ENCODE peak calls at places on chromosomes 16 and 17, in eight cellular contexts. K, H, D, T, E, C, X and U are unnamed samples.

GRCh38 chr16:5323742-5324141 is 226.1 kb upstream of the EEF2KMT start:
- DNase-seq in K (no peak), H (no peak), D (no peak), T (no peak), E (no peak), C (no peak), X (no peak), U (no peak)

GRCh38 chr17:44006581-44007345 is 2.3 kb downstream of the NAGS start:
- DNase-seq in K (peak), H (peak), D (peak), T (peak), E (peak), C (peak), X (peak), U (peak)

GRCh38 chr16:88527186-88527936 is 42.8 kb upstream of the ZC3H18 start:
- DNase-seq in K (peak), H (peak), D (peak), T (peak), E (peak), C (peak), X (peak), U (peak)

GRCh38 chr17:1053661-1054360 is 56.9 kb downstream of the TIMM22 start:
- DNase-seq in K (no peak), H (no peak), D (no peak), T (no peak), E (no peak), C (no peak), X (peak), U (peak)

GRCh38 chr16:117381-118365 is 20.8 kb downstream of the NPRL3 start:
- DNase-seq in K (peak), H (peak), D (peak), T (peak), E (peak), C (no peak), X (peak), U (peak)

GRCh38 chr16:397736-398332 is 835 bp downstream of the NME4 start:
- DNase-seq in K (peak), H (peak), D (peak), T (peak), E (peak), C (no peak), X (peak), U (peak)

GRCh38 chr17:10756604-10757003 is 26.8 kb upstream of the TMEM220 start:
- DNase-seq in K (no peak), H (no peak), D (no peak), T (no peak), E (no peak), C (no peak), X (no peak), U (no peak)

GRCh38 chr16:88543230-88543813 is 26.9 kb upstream of the ZC3H18 start:
- DNase-seq in K (no peak), H (no peak), D (no peak), T (no peak), E (no peak), C (no peak), X (no peak), U (no peak)

GRCh38 chr17:64183815-64184397 is 54.0 kb upstream of the ERN1 start:
- DNase-seq in K (no peak), H (no peak), D (no peak), T (peak), E (peak), C (no peak), X (no peak), U (no peak)

GRCh38 chr17:50396261-50397110 is 837 bp downstream of the LRRC59 start:
- DNase-seq in K (peak), H (peak), D (no peak), T (peak), E (peak), C (no peak), X (peak), U (peak)

GRCh38 chr16:28937222-28937876 is 5.6 kb downstream of the CD19 start:
- DNase-seq in K (no peak), H (no peak), D (no peak), T (no peak), E (no peak), C (no peak), X (peak), U (no peak)
- H3K27ac ChIP-seq in K (no peak), H (no peak), D (no peak), T (no peak), E (no peak), C (no peak), X (no peak), U (no peak)

GRCh38 chr16:57648125-57648524 is 19.7 kb downstream of the ADGRG1 start:
- DNase-seq in K (no peak), H (no peak), D (no peak), T (no peak), E (no peak), C (no peak), X (no peak), U (no peak)
- H3K27ac ChIP-seq in K (peak), H (peak), D (peak), T (no peak), E (no peak), C (no peak), X (no peak), U (peak)

GRCh38 chr17:2215616-2216364 is 87.8 kb downstream of the SMG6 start:
- DNase-seq in K (peak), H (peak), D (peak), T (peak), E (peak), C (peak), X (peak), U (peak)
- H3K27ac ChIP-seq in K (peak), H (peak), D (peak), T (peak), E (peak), C (peak), X (peak), U (peak)

DNA sequence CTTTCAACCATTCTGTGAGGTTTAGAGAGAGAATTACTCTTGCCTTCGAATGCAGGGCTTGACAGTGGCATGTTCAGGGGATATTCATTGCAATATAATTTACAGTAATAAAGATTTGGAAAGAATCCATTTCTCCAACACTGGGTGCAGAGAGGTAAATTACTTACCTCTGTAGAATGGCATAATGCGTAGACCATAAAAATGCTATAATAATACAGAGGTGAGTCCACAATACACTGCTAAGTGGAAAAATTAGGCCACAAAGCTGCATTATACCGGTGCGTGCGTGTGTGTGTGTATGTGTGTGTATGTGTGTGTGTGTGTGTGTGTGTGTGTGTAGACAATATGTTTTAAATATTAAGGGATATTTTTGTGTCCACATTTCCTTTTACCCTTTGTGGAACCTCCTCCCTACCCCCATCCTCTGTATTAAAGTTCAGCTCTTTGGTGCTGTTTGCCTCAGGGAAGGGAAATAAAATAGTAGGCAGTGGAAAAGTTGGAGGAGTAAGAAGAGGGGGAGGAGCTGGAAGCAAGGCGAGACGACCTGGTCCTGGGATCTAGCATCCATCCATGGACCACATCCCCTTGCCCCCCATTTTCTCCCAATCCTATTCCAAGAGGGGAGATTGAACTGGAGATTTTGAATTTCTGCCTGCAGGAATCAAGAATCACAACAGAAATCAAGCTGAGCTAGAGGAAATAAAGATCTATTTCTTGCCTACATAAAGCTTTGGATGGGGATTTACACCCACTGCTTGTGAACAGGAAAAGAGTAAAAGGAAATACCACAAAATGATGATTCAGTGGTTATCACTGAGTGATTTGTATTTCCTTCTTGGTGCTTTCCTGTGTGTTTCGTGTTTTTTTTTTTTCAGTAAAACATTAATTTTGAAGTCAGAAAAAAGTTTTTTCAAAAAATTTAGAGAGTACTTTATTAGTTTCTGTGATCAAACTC is 124.8 kb downstream of the RGS9 start:
- DNase-seq in K (no peak), H (no peak), D (no peak), T (peak), E (no peak), C (no peak), X (peak), U (no peak)
- H3K27ac ChIP-seq in K (no peak), H (no peak), D (no peak), T (no peak), E (no peak), C (no peak), X (no peak), U (no peak)

DNA sequence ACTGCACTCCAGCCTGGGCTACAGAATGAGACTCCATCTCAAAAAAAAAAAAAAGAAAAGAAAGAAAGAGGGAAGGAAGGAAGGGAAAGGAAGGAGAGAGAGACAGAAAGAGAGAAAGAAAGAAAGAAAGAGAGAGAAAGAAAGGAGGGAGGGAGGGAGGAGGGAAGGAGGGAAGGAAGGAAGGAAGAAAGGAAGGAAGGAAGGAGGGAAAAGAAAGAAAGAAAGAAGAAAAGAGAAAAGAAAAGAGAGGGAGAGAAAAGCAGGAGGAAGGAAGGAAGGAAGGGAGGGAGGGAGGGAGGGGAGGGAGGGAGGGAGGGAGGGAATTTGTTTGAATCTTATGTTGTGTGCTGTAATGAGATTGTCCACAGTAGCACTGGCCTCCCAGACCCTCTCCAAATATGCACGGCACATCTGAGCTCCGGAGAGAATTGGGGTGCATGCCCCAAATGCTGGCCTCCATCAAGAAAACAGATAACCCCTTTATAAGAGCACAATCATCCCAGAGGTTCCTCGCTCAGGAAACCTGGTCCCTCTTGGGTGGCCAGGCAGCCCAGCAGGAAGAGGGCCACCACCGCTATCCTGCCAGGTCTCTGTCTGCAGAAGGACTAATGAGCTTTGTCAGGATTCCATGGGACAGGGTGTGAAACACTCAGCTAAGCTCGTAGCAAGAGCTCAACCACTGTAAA is 8.8 kb upstream of the EIF1 start:
- DNase-seq in K (no peak), H (no peak), D (no peak), T (no peak), E (no peak), C (no peak), X (peak), U (no peak)
- H3K27ac ChIP-seq in K (peak), H (peak), D (no peak), T (no peak), E (no peak), C (no peak), X (peak), U (peak)

GRCh38 chr17:40522961-40523310 is 21.5 kb upstream of the TNS4 start:
- DNase-seq in K (peak), H (no peak), D (no peak), T (no peak), E (no peak), C (no peak), X (peak), U (no peak)
- H3K27ac ChIP-seq in K (no peak), H (no peak), D (no peak), T (no peak), E (no peak), C (no peak), X (no peak), U (no peak)

GRCh38 chr17:33689725-33690124 is 396.6 kb upstream of the ASIC2 start:
- DNase-seq in K (no peak), H (no peak), D (no peak), T (no peak), E (no peak), C (no peak), X (peak), U (no peak)
- H3K27ac ChIP-seq in K (no peak), H (no peak), D (no peak), T (no peak), E (no peak), C (no peak), X (no peak), U (no peak)